ENCODE peak calls at places on chromosome 17, in five cellular contexts. G, P, S, J and Z are unnamed samples.

GRCh38 chr17:48123776-48124388 is 16.3 kb downstream of the SNX11 start:
- DNase-seq in G (no peak), P (no peak), J (no peak), S (no peak), Z (no peak)

GRCh38 chr17:42518046-42518754 is 17.8 kb upstream of the NAGLU start:
- DNase-seq in G (no peak), S (peak; percentile 72), J (no peak), P (peak; percentile 92), Z (peak; percentile 64)

GRCh38 chr17:45341389-45342158 is 24.8 kb upstream of the MAP3K14 start:
- DNase-seq in J (no peak), P (peak; percentile 90), G (no peak), S (no peak), Z (no peak)

GRCh38 chr17:27577124-27577761 is 53.7 kb upstream of the LGALS9 start:
- DNase-seq in G (no peak), S (peak; percentile 77), J (no peak), P (peak; percentile 57), Z (peak; percentile 63)

GRCh38 chr17:79631640-79632431 is 21.0 kb upstream of the RBFOX3 start:
- DNase-seq in S (no peak), J (no peak), G (no peak), P (no peak), Z (no peak)

GRCh38 chr17:58630883-58631522 is 60.8 kb downstream of the TEX14 start:
- DNase-seq in J (no peak), S (no peak), P (no peak), G (no peak), Z (no peak)

GRCh38 chr17:64399767-64400156 is 9.1 kb upstream of the PECAM1 start:
- DNase-seq in G (no peak), J (no peak), P (no peak), S (no peak), Z (no peak)

GRCh38 chr17:4605826-4606225 is 21.5 kb downstream of the SMTNL2 start:
- DNase-seq in P (peak; percentile 16), S (no peak), J (no peak), G (no peak), Z (no peak)

GRCh38 chr17:41551370-41551769 is 20.5 kb downstream of the KRT9 start:
- DNase-seq in G (no peak), J (no peak), P (peak; percentile 57), S (no peak), Z (no peak)

GRCh38 chr17:80365001-80365965 is 49.7 kb upstream of the ENDOV start:
- DNase-seq in G (no peak), J (no peak), P (no peak), S (no peak), Z (no peak)

GRCh38 chr17:3385869-3386816 is at the start of gene OR3A2:
- DNase-seq in G (no peak), P (no peak), S (no peak), J (peak; percentile 12), Z (no peak)

GRCh38 chr17:60390223-60390622 is 1.7 kb downstream of the USP32 start:
- DNase-seq in J (no peak), S (no peak), P (peak; percentile 66), G (no peak), Z (no peak)

GRCh38 chr17:10337976-10338375 is 34.8 kb downstream of the MYH13 start:
- DNase-seq in G (no peak), J (no peak), P (no peak), S (no peak), Z (no peak)

GRCh38 chr17:30600830-30601494 is 123.8 kb downstream of the GOSR1 start:
- DNase-seq in G (no peak), S (peak; percentile 7), J (peak; percentile 5), P (peak; percentile 6), Z (peak; percentile 33)

GRCh38 chr17:28416703-28417311 is 10.8 kb upstream of the SLC46A1 start:
- DNase-seq in G (peak; percentile 13), J (peak; percentile 36), S (no peak), P (peak; percentile 66), Z (no peak)

GRCh38 chr17:8142887-8143580 is 9.2 kb downstream of the PER1 start:
- DNase-seq in G (no peak), P (no peak), S (no peak), J (peak; percentile 4), Z (no peak)

GRCh38 chr17:46736100-46736499 is 82.4 kb downstream of the WNT3 start:
- DNase-seq in J (no peak), S (no peak), P (no peak), G (no peak), Z (no peak)

GRCh38 chr17:31313982-31314787 is at the start of gene EVI2B:
- DNase-seq in P (peak; percentile 60), J (peak; percentile 56), S (no peak), G (no peak), Z (no peak)

GRCh38 chr17:21214777-21215541 is 998 bp upstream of the TMEM11 start:
- DNase-seq in P (no peak), J (no peak), S (peak; percentile 19), G (no peak), Z (no peak)

GRCh38 chr17:39598047-39598481 is 9.7 kb downstream of the NEUROD2 start:
- DNase-seq in J (no peak), S (no peak), P (no peak), G (no peak), Z (no peak)

GRCh38 chr17:47066095-47066494 is 87.0 kb upstream of the RPRML start:
- DNase-seq in P (no peak), S (no peak), G (no peak), J (no peak), Z (no peak)

GRCh38 chr17:76557368-76558209 is 17.7 kb downstream of the PRCD start:
- DNase-seq in P (peak; percentile 87), G (peak; percentile 89), S (peak; percentile 91), J (peak; percentile 93), Z (peak; percentile 74)

GRCh38 chr17:41453069-41453468 is 12.3 kb upstream of the KRT38 start:
- DNase-seq in J (no peak), S (no peak), G (no peak), P (no peak), Z (no peak)

GRCh38 chr17:33981713-33982601 is 273.1 kb upstream of the CCL2 start:
- DNase-seq in G (no peak), S (no peak), P (no peak), J (no peak), Z (no peak)

GRCh38 chr17:81716674-81716996 is 4.6 kb downstream of the SLC25A10 start:
- DNase-seq in P (no peak), S (no peak), J (no peak), G (no peak), Z (no peak)

GRCh38 chr17:82679586-82680465 is 18.7 kb downstream of the RAB40B start:
- DNase-seq in G (no peak), P (no peak), S (no peak), J (no peak), Z (no peak)

GRCh38 chr17:2197271-2197670 is 106.3 kb downstream of the SMG6 start:
- DNase-seq in G (no peak), J (no peak), S (no peak), P (peak; percentile 43), Z (no peak)

GRCh38 chr17:73551756-73552155 is 92.5 kb downstream of the SDK2 start:
- DNase-seq in J (no peak), P (no peak), G (no peak), S (no peak), Z (no peak)

GRCh38 chr17:7845359-7846062 is 9.4 kb upstream of the TMEM88 start:
- DNase-seq in P (no peak), G (no peak), S (no peak), J (no peak), Z (no peak)

GRCh38 chr17:31074772-31075538 is 19.8 kb upstream of the NF1 start:
- DNase-seq in G (no peak), J (no peak), P (no peak), S (no peak), Z (no peak)

GRCh38 chr17:66018786-66019185 is 173.1 kb downstream of the CEP112 start:
- DNase-seq in J (no peak), S (no peak), G (no peak), P (no peak), Z (no peak)

GRCh38 chr17:17564896-17565295 is 26.6 kb downstream of the PEMT start:
- DNase-seq in S (no peak), J (no peak), P (no peak), G (no peak), Z (no peak)

GRCh38 chr17:7587831-7588230 is 2.1 kb downstream of the SOX15 start:
- DNase-seq in S (no peak), P (no peak), G (no peak), J (no peak), Z (no peak)

GRCh38 chr17:29891131-29891530 is 38.9 kb downstream of the SSH2 start:
- DNase-seq in J (no peak), S (no peak), G (no peak), P (no peak), Z (no peak)

GRCh38 chr17:50916708-50917417 is 50.7 kb upstream of the TOB1 start:
- DNase-seq in G (no peak), P (no peak), J (no peak), S (no peak), Z (no peak)

GRCh38 chr17:78923660-78924453 is 1.3 kb downstream of the TIMP2 start:
- DNase-seq in G (peak; percentile 35), J (peak; percentile 28), S (no peak), P (peak; percentile 46), Z (no peak)

GRCh38 chr17:37286430-37286829 is 89.4 kb upstream of the C17orf78 start:
- DNase-seq in S (no peak), J (no peak), G (no peak), P (no peak), Z (no peak)

GRCh38 chr17:50640701-50641338 is 6.1 kb downstream of the ABCC3 start:
- DNase-seq in G (no peak), J (no peak), P (peak; percentile 39), S (no peak), Z (no peak)